ENCODE peak calls at places on chromosomes 4 and X, in four cellular contexts. B is A549, K is esophagus squamous epithelium, Y is GM13976. V is an unnamed sample.

GRCh38 chrX:133910539-133910938 is 74.9 kb downstream of the GPC3 start:
- DNase-seq in Y (no peak), B (no peak), K (no peak), V (no peak)

GRCh38 chrX:19604375-19604774 is 89.1 kb upstream of the MAP3K15 start:
- DNase-seq in K (no peak), B (no peak), Y (no peak), V (no peak)

GRCh38 chr4:175273995-175274753 is 356.0 kb downstream of the ADAM29 start:
- DNase-seq in Y (no peak), K (no peak), B (no peak), V (no peak)

GRCh38 chr4:138308421-138308820 is 66.3 kb upstream of the SLC7A11 start:
- DNase-seq in Y (no peak), B (no peak), K (no peak), V (no peak)

GRCh38 chr4:136650541-136651277 is 881.6 kb downstream of the PCDH18 start:
- DNase-seq in Y (no peak), K (no peak), B (no peak), V (no peak)

GRCh38 chrX:19625612-19626011 is 110.3 kb upstream of the MAP3K15 start:
- DNase-seq in B (no peak), Y (no peak), K (no peak), V (no peak)

GRCh38 chr4:150321113-150321512 is 242.9 kb downstream of the DCLK2 start:
- DNase-seq in Y (no peak), B (no peak), K (no peak), V (no peak)

GRCh38 chr4:95466791-95467190 is 82.0 kb downstream of the UNC5C start:
- DNase-seq in B (no peak), K (no peak), Y (no peak), V (no peak)

GRCh38 chr4:15794905-15795304 is 16.8 kb downstream of the CD38 start:
- DNase-seq in B (no peak), K (no peak), Y (peak; percentile 41), V (no peak)

GRCh38 chrX:97332963-97333362 is 449.3 kb downstream of the RPA4 start:
- DNase-seq in B (no peak), Y (no peak), K (no peak), V (no peak)

GRCh38 chrX:471239-471638 is 84.5 kb upstream of the PPP2R3B start:
- DNase-seq in Y (no peak), B (no peak), K (no peak), V (no peak)

GRCh38 chr4:67333663-67334062 is 211.6 kb downstream of the CENPC start:
- DNase-seq in B (no peak), Y (no peak), K (no peak), V (no peak)

GRCh38 chr4:67327245-67327860 is 217.9 kb downstream of the CENPC start:
- DNase-seq in K (no peak), Y (peak; percentile 53), B (peak; percentile 41), V (no peak)

GRCh38 chr4:67332627-67333026 is 212.7 kb downstream of the CENPC start:
- DNase-seq in Y (no peak), K (no peak), B (no peak), V (no peak)
- TF ChIP-seq CTCF in Y (no peak), K (no peak), B (no peak), V (no peak)

DNA sequence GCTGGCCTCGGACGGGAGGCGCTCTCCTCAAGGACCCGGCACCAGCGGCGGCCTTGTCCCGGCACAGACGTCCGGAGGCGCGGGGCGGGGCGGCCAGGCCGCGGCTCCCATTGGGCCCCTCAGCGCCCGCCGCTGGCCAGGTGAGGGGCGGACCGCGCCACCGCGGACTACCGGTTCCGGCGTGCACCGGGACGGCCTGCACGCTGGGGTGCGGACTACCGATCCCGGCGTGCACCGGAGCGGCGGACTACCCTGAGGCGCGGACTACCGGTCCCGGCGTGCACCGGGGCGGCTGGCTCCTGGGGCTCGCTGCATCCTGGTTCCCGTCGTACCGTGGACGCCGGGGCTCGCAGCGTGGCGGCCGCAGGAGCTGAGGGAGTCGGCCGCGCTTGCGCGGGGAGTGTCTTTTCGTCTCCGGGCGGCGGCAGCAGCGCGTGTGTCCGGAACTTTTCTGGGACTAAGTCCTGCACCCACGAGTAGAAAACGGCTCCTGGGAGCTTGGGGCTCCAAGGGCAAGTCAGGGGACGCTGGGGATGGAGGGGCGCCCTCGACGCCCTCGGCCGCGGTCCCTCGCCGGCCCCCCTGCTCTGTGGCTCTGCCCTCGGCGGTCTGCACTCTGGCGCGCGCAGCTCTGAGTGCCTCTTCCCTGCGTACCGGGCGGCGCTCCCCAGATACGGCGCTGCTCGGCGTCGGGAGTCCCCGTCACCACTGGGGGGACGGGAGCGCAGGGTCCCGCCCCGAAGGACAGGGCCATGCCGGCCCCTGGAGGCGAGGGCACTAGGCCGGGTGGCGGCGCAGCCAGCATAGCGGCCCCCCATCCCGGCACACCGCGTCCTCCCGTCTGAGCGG is at the start of gene LETM1:
- DNase-seq in K (peak; percentile 76), Y (peak; percentile 97), B (peak; percentile 68), V (peak; percentile 97)
- TF ChIP-seq CTCF in K (no peak), Y (no peak), B (no peak), V (peak; percentile 28)

GRCh38 chr4:57163530-57164459 is 53.6 kb upstream of the IGFBP7 start:
- DNase-seq in K (peak; percentile 8), Y (peak; percentile 84), B (peak; percentile 38), V (peak; percentile 89)
- TF ChIP-seq CTCF in K (peak; percentile 89), Y (peak; percentile 100), B (peak; percentile 66), V (peak; percentile 80)

GRCh38 chrX:1751781-1752180 is 136.9 kb downstream of the ASMT start:
- DNase-seq in Y (no peak), B (no peak), K (no peak), V (no peak)

GRCh38 chrX:1750267-1750666 is 135.4 kb downstream of the ASMT start:
- DNase-seq in K (no peak), Y (no peak), B (no peak), V (no peak)

GRCh38 chrX:1748408-1748807 is 133.5 kb downstream of the ASMT start:
- DNase-seq in Y (no peak), K (no peak), B (no peak), V (no peak)

GRCh38 chrX:1754077-1754476 is 139.2 kb downstream of the ASMT start:
- DNase-seq in K (no peak), B (no peak), Y (no peak), V (no peak)

GRCh38 chrX:1749499-1749898 is 134.6 kb downstream of the ASMT start:
- DNase-seq in Y (no peak), K (no peak), B (no peak), V (no peak)
- TF ChIP-seq CTCF in Y (no peak), K (no peak), B (no peak), V (no peak)

DNA sequence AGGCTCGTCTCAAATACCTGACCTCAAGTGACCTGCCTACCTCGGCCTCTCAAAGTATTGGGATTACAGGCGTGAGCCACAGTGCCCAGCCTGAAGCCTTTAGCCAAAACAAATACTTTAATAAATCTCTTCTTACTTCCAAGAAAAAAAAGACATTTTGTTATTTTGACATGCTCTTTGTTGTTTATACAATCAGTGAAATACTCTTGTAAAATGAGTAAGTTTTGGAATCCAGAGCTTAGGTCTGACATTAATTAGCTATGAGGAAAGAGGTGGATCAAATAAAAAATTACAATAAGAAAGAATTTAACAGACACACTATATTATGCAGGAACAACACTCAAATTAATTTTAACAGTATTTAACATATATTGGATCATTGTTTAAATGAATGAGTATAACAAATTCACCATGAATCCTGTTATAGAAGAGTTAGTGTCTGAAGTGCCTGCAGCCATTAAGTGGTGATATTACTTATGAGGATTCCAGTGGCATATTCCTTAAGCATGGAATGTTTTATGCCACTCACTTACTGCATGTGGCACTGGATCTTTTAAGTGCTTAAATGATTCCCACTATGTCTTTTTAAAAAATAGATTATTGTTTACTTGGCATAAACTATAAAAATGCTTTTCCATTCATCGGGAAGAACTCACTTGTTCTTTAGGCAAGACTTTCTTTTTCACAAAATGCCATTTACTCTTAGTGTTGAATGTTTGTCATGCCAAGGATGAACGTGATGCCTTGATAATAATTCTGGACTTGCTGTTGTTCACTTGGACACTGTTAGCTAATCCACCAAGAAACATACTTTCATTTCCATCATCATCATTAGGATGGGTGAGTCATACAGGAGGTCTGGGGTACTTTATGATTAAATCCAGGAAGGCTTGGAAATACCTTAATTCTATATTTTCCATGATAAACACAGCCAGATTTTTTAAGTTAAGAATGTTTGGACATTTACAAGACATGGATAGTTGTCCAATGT is 260.3 kb upstream of the GIMD1 start:
- DNase-seq in Y (no peak), K (no peak), B (no peak), V (no peak)
- TF ChIP-seq CTCF in Y (no peak), K (no peak), B (no peak), V (no peak)

DNA sequence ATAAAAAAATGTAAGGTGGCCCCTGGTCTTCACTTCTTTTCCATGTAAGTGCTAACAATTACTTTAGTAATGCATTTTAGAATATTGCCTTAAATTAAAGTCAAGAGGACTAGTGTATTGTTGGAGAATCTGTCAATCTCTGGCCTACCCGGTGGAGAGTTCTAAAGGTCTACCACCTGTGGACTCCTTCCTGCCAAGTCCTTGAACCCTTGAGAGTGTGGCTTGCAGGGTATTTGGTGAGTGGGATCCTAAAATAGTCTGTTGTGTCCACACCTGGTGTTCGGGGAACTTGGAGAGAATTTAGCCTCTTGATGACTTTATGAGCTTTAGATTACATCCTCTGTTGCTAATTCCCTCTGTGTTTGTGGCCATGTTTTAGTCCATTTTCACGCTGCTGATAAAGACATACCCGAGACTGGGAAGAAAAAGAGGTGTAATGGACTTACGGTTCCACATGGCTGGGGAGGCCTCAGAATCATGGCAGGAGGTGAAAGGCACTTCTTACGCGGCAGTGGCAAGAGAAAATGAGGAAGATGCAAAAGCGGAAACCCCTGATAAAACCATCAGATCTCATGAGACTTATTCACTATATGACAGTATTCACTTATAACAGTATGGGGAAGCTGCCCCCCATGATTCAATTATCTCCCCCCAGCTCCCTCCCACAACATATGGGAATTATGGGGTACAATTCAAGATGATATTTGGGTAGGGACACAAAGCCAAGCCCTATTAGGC is 23.8 kb downstream of the DDIT4L start:
- DNase-seq in B (no peak), K (no peak), Y (no peak), V (no peak)
- TF ChIP-seq CTCF in B (no peak), K (no peak), Y (no peak), V (no peak)

V was measured in ascending aorta.